ENCODE peak calls at places on chromosomes 6 and 20, in nine cellular contexts. Z is HFF-Myc, A is heart right ventricle, B is type B pancreatic cell, P is stomach, F is GM12865, U is thoracic aorta, O is astrocyte of the cerebellum, W is lung. J is an unnamed sample.

GRCh38 chr6:36625161-36625919 is 31.2 kb downstream of the SRSF3 start:
- DNase-seq in Z (no peak), A (no peak), B (no peak), P (peak), F (no peak), U (no peak), O (peak), W (no peak), J (no peak)

GRCh38 chr6:165092881-165093595 is 216.4 kb downstream of the C6orf118 start:
- DNase-seq in Z (no peak), A (no peak), B (no peak), P (no peak), F (no peak), U (no peak), O (no peak), W (no peak), J (no peak)

GRCh38 chr20:1334761-1335160 is 5.8 kb upstream of the SDCBP2 start:
- DNase-seq in Z (no peak), A (no peak), B (no peak), P (no peak), F (peak), U (no peak), O (no peak), W (no peak), J (no peak)

GRCh38 chr6:26020291-26020982 is 57.8 kb downstream of the TRIM38 start:
- DNase-seq in Z (peak), A (peak), B (no peak), P (peak), F (peak), U (no peak), O (peak), W (peak), J (peak)

GRCh38 chr6:137493218-137494038 is 766 bp downstream of the OLIG3 start:
- DNase-seq in Z (no peak), A (no peak), B (no peak), P (no peak), F (no peak), U (no peak), O (no peak), W (no peak), J (no peak)

GRCh38 chr20:60697252-60697651 is 554.8 kb upstream of the CDH4 start:
- DNase-seq in Z (no peak), A (no peak), B (no peak), P (no peak), F (no peak), U (no peak), O (no peak), W (no peak), J (no peak)

GRCh38 chr6:110971458-110971857 is 10.4 kb upstream of the RPF2 start:
- DNase-seq in Z (no peak), A (no peak), B (no peak), P (no peak), F (no peak), U (no peak), O (no peak), W (no peak), J (no peak)

GRCh38 chr20:20363449-20364015 is 4.4 kb upstream of the INSM1 start:
- DNase-seq in Z (no peak), A (no peak), B (no peak), P (no peak), F (no peak), U (no peak), O (no peak), W (no peak), J (no peak)

GRCh38 chr6:11364971-11365397 is 132.5 kb upstream of the NEDD9 start:
- DNase-seq in Z (no peak), A (no peak), B (no peak), P (no peak), F (no peak), U (no peak), O (no peak), W (peak), J (no peak)

GRCh38 chr20:9225879-9226278 is 157.0 kb downstream of the PLCB4 start:
- DNase-seq in Z (no peak), A (no peak), B (no peak), P (no peak), F (no peak), U (no peak), O (no peak), W (no peak), J (no peak)

GRCh38 chr20:4151342-4151741 is 136.0 kb upstream of the RNF24 start:
- DNase-seq in Z (no peak), A (no peak), B (no peak), P (no peak), F (no peak), U (no peak), O (no peak), W (no peak), J (no peak)

GRCh38 chr6:144007779-144008500 is at the start of gene PLAGL1:
- DNase-seq in Z (no peak), A (peak), B (peak), P (peak), F (peak), U (no peak), O (no peak), W (peak), J (peak)

GRCh38 chr6:76418657-76419217 is 346.3 kb upstream of the IMPG1 start:
- DNase-seq in Z (no peak), A (no peak), B (no peak), P (no peak), F (no peak), U (no peak), O (peak), W (no peak), J (peak)

GRCh38 chr6:14671261-14671681 is 553.7 kb downstream of the CD83 start:
- DNase-seq in Z (no peak), A (peak), B (no peak), P (peak), F (no peak), U (no peak), O (peak), W (no peak), J (no peak)

GRCh38 chr6:148746363-148747144 is at the start of gene UST:
- DNase-seq in Z (peak), A (peak), B (peak), P (peak), F (peak), U (peak), O (peak), W (peak), J (peak)

GRCh38 chr6:37456126-37456525 is 23.1 kb downstream of the CMTR1 start:
- DNase-seq in Z (no peak), A (no peak), B (no peak), P (no peak), F (no peak), U (no peak), O (peak), W (no peak), J (no peak)

GRCh38 chr6:36436466-36436865 is 6.2 kb downstream of the PXT1 start:
- DNase-seq in Z (no peak), A (no peak), B (no peak), P (no peak), F (peak), U (no peak), O (no peak), W (no peak), J (no peak)

GRCh38 chr6:117548797-117549301 is 53.5 kb downstream of the GOPC start:
- DNase-seq in Z (no peak), A (no peak), B (no peak), P (no peak), F (peak), U (no peak), O (peak), W (no peak), J (no peak)

GRCh38 chr20:31547017-31547675 is 32.9 kb downstream of the HM13 start:
- DNase-seq in Z (peak), A (peak), B (peak), P (peak), F (peak), U (no peak), O (peak), W (peak), J (peak)

GRCh38 chr20:37290158-37290810 is 829 bp downstream of the MANBAL start:
- DNase-seq in Z (no peak), A (no peak), B (no peak), P (no peak), F (no peak), U (no peak), O (no peak), W (no peak), J (no peak)

GRCh38 chr6:159213401-159213800 is 44.2 kb downstream of the FNDC1 start:
- DNase-seq in Z (no peak), A (no peak), B (no peak), P (no peak), F (no peak), U (no peak), O (no peak), W (no peak), J (no peak)

GRCh38 chr20:41078329-41078728 is 49.7 kb downstream of the TOP1 start:
- DNase-seq in Z (no peak), A (no peak), B (no peak), P (no peak), F (peak), U (no peak), O (peak), W (no peak), J (peak)

GRCh38 chr6:27726620-27727023 is 185.6 kb downstream of the OR2B2 start:
- DNase-seq in Z (peak), A (no peak), B (no peak), P (no peak), F (peak), U (no peak), O (no peak), W (no peak), J (peak)

GRCh38 chr6:150201791-150202329 is 59.0 kb downstream of the PPP1R14C start:
- DNase-seq in Z (no peak), A (no peak), B (no peak), P (no peak), F (no peak), U (no peak), O (no peak), W (no peak), J (no peak)

GRCh38 chr20:48827880-48828733 is at the start of gene PREX1:
- DNase-seq in Z (no peak), A (peak), B (peak), P (peak), F (peak), U (no peak), O (peak), W (peak), J (peak)

GRCh38 chr6:134361011-134361410 is 43.1 kb upstream of the SGK1 start:
- DNase-seq in Z (no peak), A (no peak), B (no peak), P (no peak), F (no peak), U (no peak), O (no peak), W (no peak), J (no peak)

GRCh38 chr20:7493311-7493710 is 446.9 kb downstream of the HAO1 start:
- DNase-seq in Z (no peak), A (no peak), B (no peak), P (no peak), F (no peak), U (no peak), O (no peak), W (no peak), J (no peak)

GRCh38 chr6:33812669-33813068 is 8.9 kb upstream of the MLN start:
- DNase-seq in Z (no peak), A (peak), B (peak), P (peak), F (peak), U (no peak), O (peak), W (no peak), J (peak)

GRCh38 chr6:55758156-55758942 is 117.0 kb downstream of the BMP5 start:
- DNase-seq in Z (peak), A (no peak), B (no peak), P (no peak), F (no peak), U (no peak), O (peak), W (no peak), J (peak)

GRCh38 chr20:13703265-13703664 is 64.5 kb upstream of the TASP1 start:
- DNase-seq in Z (no peak), A (no peak), B (no peak), P (no peak), F (no peak), U (no peak), O (no peak), W (no peak), J (no peak)

GRCh38 chr6:105087571-105088211 is 92.1 kb downstream of the POPDC3 start:
- DNase-seq in Z (peak), A (no peak), B (no peak), P (peak), F (peak), U (no peak), O (peak), W (no peak), J (peak)

GRCh38 chr20:62951896-62952372 is 575 bp upstream of the SLC17A9 start:
- DNase-seq in Z (no peak), A (no peak), B (no peak), P (no peak), F (no peak), U (no peak), O (no peak), W (no peak), J (no peak)

GRCh38 chr6:126811307-126811706 is 307.2 kb upstream of the RSPO3 start:
- DNase-seq in Z (no peak), A (no peak), B (no peak), P (no peak), F (no peak), U (no peak), O (peak), W (no peak), J (no peak)

GRCh38 chr20:10855778-10856177 is 182.0 kb upstream of the JAG1 start:
- DNase-seq in Z (no peak), A (no peak), B (no peak), P (no peak), F (no peak), U (no peak), O (no peak), W (no peak), J (no peak)

GRCh38 chr6:137910424-137910834 is 43.4 kb downstream of the TNFAIP3 start:
- DNase-seq in Z (no peak), A (no peak), B (no peak), P (no peak), F (no peak), U (no peak), O (no peak), W (no peak), J (no peak)

GRCh38 chr6:107047807-107048206 is 19.8 kb downstream of the MTRES1 start:
- DNase-seq in Z (no peak), A (no peak), B (no peak), P (no peak), F (no peak), U (no peak), O (no peak), W (no peak), J (no peak)

GRCh38 chr6:10951675-10952282 is 64.9 kb downstream of the SYCP2L start:
- DNase-seq in Z (peak), A (no peak), B (no peak), P (no peak), F (peak), U (no peak), O (peak), W (no peak), J (peak)

GRCh38 chr6:128990349-128990748 is 107.4 kb downstream of the LAMA2 start:
- DNase-seq in Z (no peak), A (no peak), B (no peak), P (no peak), F (no peak), U (no peak), O (no peak), W (no peak), J (no peak)

GRCh38 chr6:98067375-98067774 is 767.0 kb upstream of the POU3F2 start:
- DNase-seq in Z (no peak), A (no peak), B (no peak), P (no peak), F (no peak), U (no peak), O (no peak), W (no peak), J (no peak)
- TF ChIP-seq CTCF in Z (no peak), A (no peak), B (no peak), P (no peak), F (no peak), U (no peak), O (no peak), W (no peak), J (no peak)

DNA sequence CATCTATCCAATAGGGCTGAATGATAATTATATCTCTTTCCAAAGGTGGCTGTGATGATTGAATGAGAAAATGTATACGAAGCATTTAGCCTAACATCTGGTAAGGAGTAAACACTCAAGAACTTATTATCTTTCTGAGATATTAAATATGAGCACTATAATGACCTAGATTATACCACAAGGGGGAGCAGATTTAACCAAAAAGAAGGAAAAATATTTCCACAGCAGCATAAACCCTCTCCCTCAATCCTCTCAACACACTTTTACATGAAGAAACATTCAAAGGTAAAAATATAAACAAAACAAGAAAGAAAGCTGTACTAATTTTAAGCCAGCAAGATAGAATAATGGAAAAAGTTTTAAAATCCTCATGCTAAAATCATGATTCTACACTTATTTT is 68.4 kb downstream of the SHPRH start:
- DNase-seq in Z (no peak), A (no peak), B (no peak), P (no peak), F (no peak), U (no peak), O (no peak), W (no peak), J (no peak)
- TF ChIP-seq CTCF in Z (no peak), A (no peak), B (peak), P (no peak), F (no peak), U (no peak), O (peak), W (no peak), J (no peak)

DNA sequence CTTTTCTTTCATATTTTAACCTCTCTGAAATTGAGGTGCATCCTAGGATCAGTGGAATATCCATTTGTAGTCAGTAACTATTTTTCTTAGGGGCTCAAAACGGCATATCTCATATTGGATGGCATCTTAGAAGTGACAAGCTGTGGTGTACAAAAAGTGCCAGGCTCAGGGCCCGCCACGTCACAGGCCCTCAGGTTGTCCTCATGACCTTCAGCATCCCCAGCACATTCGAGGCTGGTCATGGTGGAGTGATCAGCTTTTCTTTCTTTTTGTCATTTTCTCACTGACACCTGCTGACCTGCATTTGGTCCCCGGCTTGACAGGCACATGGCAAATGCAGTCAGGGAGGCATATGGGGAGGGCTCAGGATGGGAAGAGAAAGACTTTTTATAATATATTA is 7.1 kb upstream of the E2F1 start:
- DNase-seq in Z (no peak), A (no peak), B (no peak), P (no peak), F (no peak), U (no peak), O (no peak), W (no peak), J (no peak)
- TF ChIP-seq CTCF in Z (no peak), A (no peak), B (no peak), P (no peak), F (no peak), U (no peak), O (no peak), W (no peak), J (no peak)

DNA sequence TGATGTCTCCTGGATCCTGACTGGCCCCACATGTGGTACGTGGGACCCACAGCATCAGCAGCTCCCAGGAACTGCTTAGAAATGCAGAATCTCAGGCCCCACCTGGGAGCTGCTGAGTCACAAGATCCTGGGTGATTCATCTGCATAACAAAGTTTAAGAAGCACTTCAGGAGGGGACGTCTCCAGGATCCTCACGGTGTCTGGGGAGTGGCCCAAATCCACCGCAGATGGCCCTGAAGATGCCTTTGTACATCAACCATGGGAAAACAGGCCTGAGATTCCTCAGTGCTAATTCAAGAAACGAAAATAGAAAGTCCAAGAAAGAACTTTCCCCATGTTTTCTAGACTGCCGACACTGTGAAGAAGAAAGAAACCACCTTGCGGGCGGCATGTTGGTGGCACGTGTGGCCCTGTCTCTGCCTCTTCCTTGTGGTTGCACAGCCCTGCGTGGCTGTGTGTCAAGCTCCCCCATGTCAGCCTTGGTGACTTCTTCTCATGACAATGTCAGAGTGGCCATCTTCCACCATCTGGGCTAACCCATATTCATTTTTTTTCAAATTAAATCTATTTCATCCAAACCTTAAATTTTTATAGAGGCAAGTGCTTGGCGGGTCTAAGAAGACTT is 26.1 kb downstream of the RRBP1 start:
- DNase-seq in Z (no peak), A (no peak), B (no peak), P (no peak), F (peak), U (no peak), O (no peak), W (no peak), J (no peak)
- TF ChIP-seq CTCF in Z (no peak), A (no peak), B (no peak), P (no peak), F (no peak), U (no peak), O (no peak), W (no peak), J (no peak)